ENCODE peak calls at places on chromosomes 1 and 21, in nine cellular contexts. Y, T, O, C, M, B, F, H and Z are unnamed samples. For H3K36me3, the result is how much of the 10 kb centered on the place peaks cover.

GRCh38 chr1:89827330-89827729 is 6.5 kb downstream of the LRRC8D start:
- DNase-seq in Y (no peak), T (no peak), O (no peak), C (no peak), M (no peak), B (no peak), F (no peak), H (no peak), Z (no peak)

GRCh38 chr1:8902765-8903164 is 24.3 kb upstream of the ENO1 start:
- DNase-seq in Y (no peak), T (no peak), O (no peak), C (no peak), M (no peak), B (no peak), F (no peak), H (peak), Z (no peak)

GRCh38 chr1:102937401-102937800 is 170.9 kb downstream of the COL11A1 start:
- DNase-seq in Y (peak), T (no peak), O (no peak), C (no peak), M (no peak), B (no peak), F (no peak), H (no peak), Z (no peak)

GRCh38 chr1:63701187-63701586 is 72.6 kb upstream of the ROR1 start:
- DNase-seq in Y (no peak), T (no peak), O (no peak), C (peak), M (no peak), B (no peak), F (no peak), H (no peak), Z (no peak)

GRCh38 chr1:18157968-18158367 is 50.4 kb downstream of the IGSF21 start:
- DNase-seq in Y (no peak), T (no peak), O (no peak), C (no peak), M (no peak), B (no peak), F (no peak), H (no peak), Z (no peak)

GRCh38 chr1:170790651-170791071 is 126.7 kb downstream of the PRRX1 start:
- DNase-seq in Y (no peak), T (no peak), O (no peak), C (no peak), M (no peak), B (no peak), F (no peak), H (peak), Z (no peak)

GRCh38 chr21:40797881-40798280 is 49.1 kb downstream of the DSCAM start:
- DNase-seq in Y (no peak), T (no peak), O (no peak), C (no peak), M (no peak), B (no peak), F (no peak), H (peak), Z (no peak)

GRCh38 chr1:46529031-46529630 is 22.3 kb downstream of the KNCN start:
- DNase-seq in Y (no peak), T (no peak), O (no peak), C (no peak), M (no peak), B (no peak), F (no peak), H (no peak), Z (no peak)

GRCh38 chr1:211625040-211625439 is 46.1 kb upstream of the SLC30A1 start:
- DNase-seq in Y (no peak), T (no peak), O (no peak), C (no peak), M (no peak), B (no peak), F (no peak), H (peak), Z (no peak)

GRCh38 chr1:86739901-86740507 is 35.6 kb downstream of the SH3GLB1 start:
- DNase-seq in Y (no peak), T (no peak), O (no peak), C (no peak), M (no peak), B (no peak), F (no peak), H (peak), Z (no peak)

GRCh38 chr1:53349968-53350852 is 22.3 kb upstream of the LRP8 start:
- DNase-seq in Y (no peak), T (no peak), O (no peak), C (no peak), M (no peak), B (peak), F (no peak), H (no peak), Z (no peak)

GRCh38 chr1:5525597-5526384 is 466.4 kb downstream of the NPHP4 start:
- DNase-seq in Y (no peak), T (no peak), O (no peak), C (no peak), M (no peak), B (no peak), F (no peak), H (no peak), Z (no peak)

GRCh38 chr1:218661411-218661810 is 316.3 kb downstream of the TGFB2 start:
- DNase-seq in Y (no peak), T (no peak), O (no peak), C (no peak), M (no peak), B (no peak), F (no peak), H (no peak), Z (no peak)

GRCh38 chr1:108512239-108513071 is 47.4 kb upstream of the EEIG2 start:
- DNase-seq in Y (peak), T (no peak), O (no peak), C (peak), M (no peak), B (no peak), F (peak), H (peak), Z (no peak)

GRCh38 chr1:86846166-86846647 is 67.7 kb downstream of the SELENOF start:
- DNase-seq in Y (no peak), T (no peak), O (no peak), C (no peak), M (peak), B (no peak), F (no peak), H (peak), Z (no peak)

GRCh38 chr1:162091681-162092524 is 22.4 kb downstream of the NOS1AP start:
- DNase-seq in Y (no peak), T (no peak), O (no peak), C (no peak), M (no peak), B (no peak), F (no peak), H (no peak), Z (no peak)

GRCh38 chr21:15064576-15065380 is at the start of gene NRIP1:
- DNase-seq in Y (peak), T (peak), O (peak), C (peak), M (peak), B (peak), F (peak), H (peak), Z (peak)

GRCh38 chr1:184296466-184297243 is 90.2 kb upstream of the C1orf21 start:
- DNase-seq in Y (no peak), T (no peak), O (peak), C (peak), M (no peak), B (no peak), F (peak), H (peak), Z (no peak)

GRCh38 chr1:168179411-168180147 is 817 bp downstream of the TIPRL start:
- DNase-seq in Y (peak), T (no peak), O (no peak), C (peak), M (no peak), B (no peak), F (no peak), H (peak), Z (no peak)

GRCh38 chr1:20291621-20292020 is 946 bp downstream of the VWA5B1 start:
- DNase-seq in Y (peak), T (no peak), O (no peak), C (peak), M (no peak), B (no peak), F (peak), H (no peak), Z (no peak)

GRCh38 chr1:184425449-184426277 is 38.8 kb downstream of the C1orf21 start:
- DNase-seq in Y (no peak), T (no peak), O (peak), C (no peak), M (no peak), B (no peak), F (no peak), H (no peak), Z (no peak)

GRCh38 chr1:41673355-41673754 is 188.9 kb upstream of the EDN2 start:
- DNase-seq in Y (no peak), T (no peak), O (no peak), C (no peak), M (no peak), B (peak), F (no peak), H (peak), Z (no peak)

GRCh38 chr1:36864182-36865079 is 169.9 kb downstream of the GRIK3 start:
- DNase-seq in Y (peak), T (no peak), O (no peak), C (no peak), M (no peak), B (no peak), F (no peak), H (no peak), Z (no peak)

GRCh38 chr1:178727014-178727895 is 2.2 kb downstream of the RALGPS2 start:
- DNase-seq in Y (peak), T (no peak), O (no peak), C (peak), M (no peak), B (no peak), F (peak), H (no peak), Z (no peak)

GRCh38 chr1:176566004-176566975 is 103.3 kb downstream of the PAPPA2 start:
- DNase-seq in Y (no peak), T (no peak), O (no peak), C (no peak), M (no peak), B (no peak), F (no peak), H (no peak), Z (no peak)

DNA sequence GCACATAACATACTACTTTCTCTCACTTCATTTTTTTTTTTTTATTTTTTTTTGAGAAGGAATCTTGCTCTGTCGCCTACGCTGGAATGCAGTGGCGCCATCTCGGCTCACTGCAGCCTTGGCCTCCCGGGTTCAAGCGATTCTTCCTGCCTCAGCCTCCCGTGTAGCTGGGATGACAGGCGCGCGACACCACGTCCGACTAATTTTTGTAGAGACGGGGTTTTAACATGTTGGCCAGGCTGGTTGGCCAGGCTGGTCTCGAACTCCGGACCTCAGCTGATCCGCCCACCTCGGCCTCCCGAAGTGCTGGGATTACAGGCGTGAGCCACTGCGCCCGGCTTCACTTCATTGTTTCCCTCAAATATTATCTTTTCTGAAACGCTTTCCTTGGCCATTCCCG is 573 bp upstream of the PEX19 start:
- DNase-seq in Y (no peak), T (no peak), O (no peak), C (no peak), M (no peak), B (no peak), F (no peak), H (no peak), Z (no peak)
- H3K4me3 ChIP-seq in Y (peak), T (peak), O (no peak), C (no peak), M (no peak), B (peak), F (peak), H (no peak), Z (peak)

GRCh38 chr1:220272047-220272840 is at the start of gene RAB3GAP2:
- DNase-seq in Y (peak), T (peak), O (peak), C (peak), M (peak), B (peak), F (peak), H (peak), Z (peak)
- TF ChIP-seq CTCF in Y (no peak), T (no peak), O (peak), C (no peak), M (no peak), B (no peak), F (no peak), H (no peak), Z (no peak)

DNA sequence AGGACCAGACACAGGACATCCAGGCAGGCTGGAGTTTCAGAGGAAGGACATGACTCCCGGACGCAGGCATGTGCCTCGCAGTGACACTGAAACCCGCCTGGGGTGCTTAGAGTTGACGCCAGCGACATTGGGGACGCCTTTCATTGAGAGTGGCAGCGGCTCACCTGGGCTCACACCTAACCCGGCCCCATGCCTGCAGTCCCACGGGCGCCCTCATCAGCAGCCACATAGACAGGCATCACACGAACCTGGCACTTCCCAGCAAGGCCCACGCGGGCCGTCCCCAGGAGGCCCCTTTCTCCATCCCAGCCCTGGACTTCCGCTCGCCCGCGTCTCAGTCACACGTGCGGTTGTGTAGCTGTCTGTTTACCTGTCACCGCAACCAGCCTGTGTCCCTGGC is 17.0 kb downstream of the ITGB2 start:
- DNase-seq in Y (no peak), T (peak), O (no peak), C (no peak), M (no peak), B (no peak), F (no peak), H (no peak), Z (no peak)
- H3K36me3 ChIP-seq in Y (under half), T (under half), O (under half), C (under half), M (under half), B (under half), F (under half), H (under half), Z (half or more)

GRCh38 chr1:234216116-234216703 is 157.0 kb upstream of the COA6 start:
- DNase-seq in Y (no peak), T (no peak), O (no peak), C (no peak), M (no peak), B (no peak), F (no peak), H (no peak), Z (peak)

GRCh38 chr1:234214129-234214910 is 158.9 kb upstream of the COA6 start:
- DNase-seq in Y (peak), T (peak), O (peak), C (peak), M (no peak), B (peak), F (peak), H (peak), Z (peak)

GRCh38 chr1:234213576-234214128 is 159.6 kb upstream of the COA6 start:
- DNase-seq in Y (peak), T (no peak), O (no peak), C (no peak), M (no peak), B (no peak), F (no peak), H (no peak), Z (no peak)

GRCh38 chr1:234217316-234217840 is 155.9 kb upstream of the COA6 start:
- DNase-seq in Y (no peak), T (no peak), O (no peak), C (no peak), M (no peak), B (no peak), F (no peak), H (no peak), Z (no peak)

GRCh38 chr1:234214911-234215892 is 158.1 kb upstream of the COA6 start:
- DNase-seq in Y (peak), T (peak), O (peak), C (peak), M (no peak), B (peak), F (no peak), H (no peak), Z (no peak)
- H3K4me3 ChIP-seq in Y (peak), T (peak), O (peak), C (peak), M (peak), B (peak), F (peak), H (peak), Z (peak)

GRCh38 chr1:33982419-33982818 is 118.5 kb downstream of the HMGB4 start:
- DNase-seq in Y (no peak), T (no peak), O (no peak), C (no peak), M (no peak), B (no peak), F (no peak), H (no peak), Z (no peak)
- TF ChIP-seq CTCF in Y (no peak), T (no peak), O (no peak), C (no peak), M (no peak), B (no peak), F (no peak), H (no peak), Z (no peak)

DNA sequence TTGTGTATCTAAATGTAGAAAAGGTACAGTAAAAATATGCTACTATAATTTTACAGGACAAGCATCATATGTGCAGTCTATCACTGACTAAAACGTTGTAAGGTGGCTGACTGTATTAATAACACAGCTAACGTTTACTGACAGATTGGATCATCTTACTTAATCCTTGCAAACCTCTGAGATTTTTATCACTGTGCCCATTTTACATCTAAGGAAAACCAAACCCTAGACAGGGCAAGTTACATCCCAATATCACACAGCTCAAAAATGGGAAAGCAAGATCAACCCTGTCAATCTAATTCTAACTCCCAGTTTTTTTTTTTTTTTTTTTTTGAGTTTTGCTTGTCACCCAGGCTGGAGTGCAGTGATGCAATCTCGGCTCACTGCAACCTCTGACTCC is 7.5 kb upstream of the RIT1 start:
- DNase-seq in Y (no peak), T (no peak), O (no peak), C (no peak), M (no peak), B (no peak), F (no peak), H (no peak), Z (no peak)
- H3K36me3 ChIP-seq in Y (under half), T (under half), O (under half), C (under half), M (under half), B (under half), F (half or more), H (half or more), Z (under half)

DNA sequence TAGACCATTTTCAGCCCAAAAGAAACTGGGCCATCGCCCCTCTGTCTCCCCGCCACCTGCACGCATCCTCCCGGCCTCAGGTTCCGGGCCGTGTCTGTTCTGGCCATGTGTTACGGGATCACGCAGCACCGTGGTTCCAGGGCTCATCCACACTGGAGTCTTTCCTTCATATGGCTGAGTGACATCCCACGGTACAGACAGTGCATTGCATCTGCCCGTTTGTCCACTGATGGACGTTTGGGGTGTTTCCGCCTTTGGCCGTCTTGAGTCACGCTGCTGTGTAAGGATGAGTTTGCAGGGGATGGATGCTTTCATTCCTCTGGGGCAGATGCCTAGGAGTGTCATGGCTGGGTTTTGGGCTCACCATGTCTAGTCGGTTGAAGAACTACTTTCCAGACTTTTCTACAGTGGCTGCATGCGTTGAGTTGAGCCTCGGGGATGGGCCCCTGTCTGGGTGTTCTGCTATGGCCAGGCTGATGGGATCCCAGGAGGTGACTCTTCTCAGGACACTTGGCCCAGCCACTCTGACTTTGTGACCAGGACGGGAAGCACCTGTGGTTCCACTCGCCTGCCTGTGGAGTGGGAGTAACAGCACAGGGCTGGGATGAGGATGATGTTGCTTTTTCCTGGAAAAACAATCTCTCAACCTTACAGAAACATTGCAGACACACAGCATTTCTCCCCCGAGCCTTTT is 16.8 kb downstream of the RRP1 start:
- DNase-seq in Y (no peak), T (no peak), O (no peak), C (no peak), M (no peak), B (no peak), F (no peak), H (no peak), Z (no peak)
- H3K4me3 ChIP-seq in Y (no peak), T (no peak), O (no peak), C (no peak), M (no peak), B (no peak), F (no peak), H (no peak), Z (no peak)

GRCh38 chr1:23745515-23745914 is 2.2 kb downstream of the ELOA start:
- DNase-seq in Y (peak), T (no peak), O (no peak), C (peak), M (no peak), B (no peak), F (no peak), H (peak), Z (no peak)
- TF ChIP-seq CTCF in Y (peak), T (no peak), O (peak), C (peak), M (peak), B (no peak), F (peak), H (peak), Z (peak)

GRCh38 chr21:44794031-44794374 is 7.6 kb downstream of the UBE2G2 start:
- DNase-seq in Y (no peak), T (no peak), O (no peak), C (no peak), M (no peak), B (no peak), F (no peak), H (no peak), Z (no peak)
- H3K36me3 ChIP-seq in Y (under half), T (under half), O (under half), C (under half), M (under half), B (under half), F (under half), H (under half), Z (under half)